ENCODE peak calls at places on chromosomes 1 and 21, in seven cellular contexts. One of them, this sample, is unnamed. For H3K79me1, the result is how much of the 10 kb centered on the place peaks cover.

GRCh38 chr1:186577633-186578032 is 102.6 kb downstream of the PTGS2 start:
- DNase-seq in mesenchymal stem cell: no peak
- DNase-seq in mesendoderm: no peak
- DNase-seq in IMR-90: no peak
- DNase-seq in H9: no peak
- DNase-seq in H1: no peak
- DNase-seq in trophoblast cell: no peak
- DNase-seq in this sample: no peak

GRCh38 chr1:244353572-244354091 is 98.1 kb downstream of the ADSS2 start:
- DNase-seq in H9: peak
- DNase-seq in mesendoderm: peak
- DNase-seq in trophoblast cell: peak
- DNase-seq in mesenchymal stem cell: peak
- DNase-seq in IMR-90: peak
- DNase-seq in H1: no peak
- DNase-seq in this sample: no peak

GRCh38 chr21:31909772-31910470 is 37.1 kb downstream of the HUNK start:
- DNase-seq in mesenchymal stem cell: no peak
- DNase-seq in IMR-90: no peak
- DNase-seq in H9: no peak
- DNase-seq in mesendoderm: peak
- DNase-seq in trophoblast cell: no peak
- DNase-seq in H1: no peak
- DNase-seq in this sample: no peak

GRCh38 chr1:198638894-198639319 is at the start of gene PTPRC:
- DNase-seq in H9: no peak
- DNase-seq in mesenchymal stem cell: no peak
- DNase-seq in IMR-90: no peak
- DNase-seq in trophoblast cell: no peak
- DNase-seq in H1: no peak
- DNase-seq in mesendoderm: no peak
- DNase-seq in this sample: no peak

GRCh38 chr1:162310337-162310736 is 66.3 kb downstream of the SPATA46 start:
- DNase-seq in IMR-90: peak
- DNase-seq in mesendoderm: no peak
- DNase-seq in H1: no peak
- DNase-seq in trophoblast cell: no peak
- DNase-seq in mesenchymal stem cell: no peak
- DNase-seq in H9: no peak
- DNase-seq in this sample: no peak

GRCh38 chr1:226625832-226626576 is 77.4 kb downstream of the STUM start:
- DNase-seq in H9: no peak
- DNase-seq in H1: no peak
- DNase-seq in IMR-90: no peak
- DNase-seq in mesenchymal stem cell: no peak
- DNase-seq in trophoblast cell: no peak
- DNase-seq in mesendoderm: no peak
- DNase-seq in this sample: no peak

GRCh38 chr1:32455958-32456357 is 8.9 kb upstream of the ZBTB8B start:
- DNase-seq in H1: no peak
- DNase-seq in mesenchymal stem cell: no peak
- DNase-seq in IMR-90: no peak
- DNase-seq in trophoblast cell: no peak
- DNase-seq in H9: no peak
- DNase-seq in mesendoderm: no peak
- DNase-seq in this sample: no peak

GRCh38 chr1:231274119-231274825 is 33.3 kb downstream of the GNPAT start:
- DNase-seq in H9: no peak
- DNase-seq in trophoblast cell: peak
- DNase-seq in mesenchymal stem cell: no peak
- DNase-seq in IMR-90: no peak
- DNase-seq in mesendoderm: no peak
- DNase-seq in H1: no peak
- DNase-seq in this sample: no peak

GRCh38 chr1:14090062-14090461 is 390.1 kb downstream of the PRDM2 start:
- DNase-seq in IMR-90: no peak
- DNase-seq in mesenchymal stem cell: peak
- DNase-seq in mesendoderm: no peak
- DNase-seq in H1: no peak
- DNase-seq in trophoblast cell: no peak
- DNase-seq in H9: no peak
- DNase-seq in this sample: no peak

GRCh38 chr1:54008876-54009275 is 9.1 kb downstream of the LDLRAD1 start:
- DNase-seq in mesenchymal stem cell: no peak
- DNase-seq in H9: no peak
- DNase-seq in H1: peak
- DNase-seq in IMR-90: no peak
- DNase-seq in mesendoderm: no peak
- DNase-seq in trophoblast cell: no peak
- DNase-seq in this sample: no peak

GRCh38 chr1:187626056-187626455 is 797.3 kb downstream of the PLA2G4A start:
- DNase-seq in IMR-90: peak
- DNase-seq in H1: no peak
- DNase-seq in mesenchymal stem cell: no peak
- DNase-seq in trophoblast cell: no peak
- DNase-seq in mesendoderm: no peak
- DNase-seq in H9: no peak
- DNase-seq in this sample: no peak

GRCh38 chr1:174114788-174115448 is 44.4 kb upstream of the RABGAP1L start:
- DNase-seq in IMR-90: peak
- DNase-seq in H1: peak
- DNase-seq in trophoblast cell: peak
- DNase-seq in mesendoderm: peak
- DNase-seq in H9: peak
- DNase-seq in mesenchymal stem cell: peak
- DNase-seq in this sample: peak

GRCh38 chr1:156912861-156913808 is 7.3 kb upstream of the LRRC71 start:
- DNase-seq in mesenchymal stem cell: no peak
- DNase-seq in IMR-90: no peak
- DNase-seq in H1: peak
- DNase-seq in mesendoderm: peak
- DNase-seq in trophoblast cell: no peak
- DNase-seq in H9: peak
- DNase-seq in this sample: no peak

GRCh38 chr1:24169286-24169685 is 17.8 kb downstream of the IFNLR1 start:
- DNase-seq in mesendoderm: no peak
- DNase-seq in H1: no peak
- DNase-seq in trophoblast cell: no peak
- DNase-seq in IMR-90: no peak
- DNase-seq in H9: no peak
- DNase-seq in mesenchymal stem cell: no peak
- DNase-seq in this sample: no peak

GRCh38 chr1:17148950-17149608 is 29.8 kb upstream of the PADI2 start:
- DNase-seq in mesendoderm: no peak
- DNase-seq in mesenchymal stem cell: no peak
- DNase-seq in trophoblast cell: no peak
- DNase-seq in IMR-90: no peak
- DNase-seq in H9: no peak
- DNase-seq in H1: no peak
- DNase-seq in this sample: no peak

GRCh38 chr1:75967719-75968118 is 35.5 kb upstream of the ASB17 start:
- DNase-seq in IMR-90: no peak
- DNase-seq in mesendoderm: no peak
- DNase-seq in mesenchymal stem cell: no peak
- DNase-seq in trophoblast cell: no peak
- DNase-seq in H9: no peak
- DNase-seq in H1: no peak
- DNase-seq in this sample: no peak

GRCh38 chr1:40796939-40797667 is 13.5 kb downstream of the KCNQ4 start:
- DNase-seq in mesendoderm: no peak
- DNase-seq in H1: no peak
- DNase-seq in IMR-90: no peak
- DNase-seq in trophoblast cell: no peak
- DNase-seq in mesenchymal stem cell: no peak
- DNase-seq in H9: no peak
- DNase-seq in this sample: no peak

GRCh38 chr1:222618880-222619321 is 1.0 kb downstream of the MIA3 start:
- DNase-seq in H1: peak
- DNase-seq in mesenchymal stem cell: peak
- DNase-seq in H9: peak
- DNase-seq in IMR-90: peak
- DNase-seq in trophoblast cell: no peak
- DNase-seq in mesendoderm: peak
- DNase-seq in this sample: peak

GRCh38 chr21:36917487-36918158 is 48.8 kb downstream of the HLCS start:
- DNase-seq in H1: peak
- DNase-seq in mesenchymal stem cell: peak
- DNase-seq in IMR-90: peak
- DNase-seq in trophoblast cell: peak
- DNase-seq in H9: peak
- DNase-seq in mesendoderm: peak
- DNase-seq in this sample: peak

GRCh38 chr1:63967901-63968300 is 194.1 kb downstream of the ROR1 start:
- DNase-seq in mesendoderm: no peak
- DNase-seq in mesenchymal stem cell: no peak
- DNase-seq in IMR-90: peak
- DNase-seq in H1: no peak
- DNase-seq in trophoblast cell: no peak
- DNase-seq in H9: no peak
- DNase-seq in this sample: no peak

GRCh38 chr1:63969461-63969893 is 195.7 kb downstream of the ROR1 start:
- DNase-seq in H1: no peak
- DNase-seq in trophoblast cell: no peak
- DNase-seq in H9: no peak
- DNase-seq in mesenchymal stem cell: no peak
- DNase-seq in IMR-90: peak
- DNase-seq in mesendoderm: no peak
- DNase-seq in this sample: no peak

GRCh38 chr1:63971557-63971956 is 197.7 kb downstream of the ROR1 start:
- DNase-seq in H9: no peak
- DNase-seq in IMR-90: no peak
- DNase-seq in H1: no peak
- DNase-seq in mesenchymal stem cell: no peak
- DNase-seq in mesendoderm: no peak
- DNase-seq in trophoblast cell: no peak
- DNase-seq in this sample: no peak

GRCh38 chr1:63968663-63969460 is 195.0 kb downstream of the ROR1 start:
- DNase-seq in trophoblast cell: no peak
- DNase-seq in mesenchymal stem cell: peak
- DNase-seq in H9: no peak
- DNase-seq in IMR-90: peak
- DNase-seq in H1: no peak
- DNase-seq in mesendoderm: no peak
- DNase-seq in this sample: no peak

DNA sequence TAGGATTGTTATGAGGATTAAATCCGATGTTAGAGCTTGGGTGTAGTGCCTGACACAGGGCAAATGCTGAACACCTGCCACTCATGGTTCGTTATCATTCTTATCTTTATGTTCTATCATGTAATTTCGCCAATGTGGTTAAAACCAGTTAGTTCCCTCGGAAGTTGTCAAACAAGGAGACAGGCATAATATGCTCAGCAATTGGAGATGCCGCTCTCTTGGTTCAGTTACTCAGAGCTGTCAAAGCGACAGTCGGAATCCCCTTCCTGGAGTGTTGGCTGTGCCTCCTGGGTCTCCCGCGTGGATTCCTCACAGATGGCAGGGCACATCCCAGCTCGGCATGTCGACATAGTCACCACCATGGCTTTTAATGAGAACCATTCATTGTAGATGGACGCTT is 192.2 kb downstream of the ROR1 start:
- DNase-seq in H1: no peak
- DNase-seq in trophoblast cell: no peak
- DNase-seq in H9: no peak
- DNase-seq in mesendoderm: no peak
- DNase-seq in mesenchymal stem cell: no peak
- DNase-seq in IMR-90: no peak
- DNase-seq in this sample: no peak
- H3K79me1 ChIP-seq in H1: under half
- H3K79me1 ChIP-seq in trophoblast cell: under half
- H3K79me1 ChIP-seq in H9: under half
- H3K79me1 ChIP-seq in mesendoderm: under half
- H3K79me1 ChIP-seq in mesenchymal stem cell: under half
- H3K79me1 ChIP-seq in IMR-90: under half
- H3K79me1 ChIP-seq in this sample: under half

DNA sequence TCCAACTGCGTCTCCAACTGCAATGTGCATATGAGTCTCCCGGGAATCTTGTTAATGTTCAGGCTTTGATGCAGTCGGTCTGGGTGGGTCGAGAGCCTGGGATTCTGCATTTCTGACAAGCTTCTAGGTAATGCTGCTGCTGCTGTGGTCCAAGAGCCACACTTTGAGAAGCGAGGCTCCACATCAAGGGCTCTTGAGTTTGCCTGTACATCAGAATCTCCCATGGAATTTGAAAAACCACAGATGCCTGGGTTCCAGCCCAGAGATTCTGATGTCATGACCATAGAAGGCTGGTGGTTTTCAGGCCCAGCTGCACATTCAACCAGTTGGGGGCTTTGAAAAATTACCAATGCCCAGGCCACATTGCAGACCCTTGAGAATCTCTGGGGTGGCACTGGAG is 93.9 kb upstream of the TARDBP start:
- DNase-seq in trophoblast cell: no peak
- DNase-seq in H1: no peak
- DNase-seq in mesenchymal stem cell: no peak
- DNase-seq in H9: no peak
- DNase-seq in IMR-90: peak
- DNase-seq in mesendoderm: no peak
- DNase-seq in this sample: no peak
- H3K79me1 ChIP-seq in trophoblast cell: under half
- H3K79me1 ChIP-seq in H1: under half
- H3K79me1 ChIP-seq in mesenchymal stem cell: under half
- H3K79me1 ChIP-seq in H9: under half
- H3K79me1 ChIP-seq in IMR-90: under half
- H3K79me1 ChIP-seq in mesendoderm: under half
- H3K79me1 ChIP-seq in this sample: under half

GRCh38 chr1:183147735-183148134 is 38.3 kb upstream of the LAMC2 start:
- DNase-seq in H1: no peak
- DNase-seq in IMR-90: no peak
- DNase-seq in H9: no peak
- DNase-seq in mesenchymal stem cell: no peak
- DNase-seq in trophoblast cell: no peak
- DNase-seq in mesendoderm: peak
- DNase-seq in this sample: no peak

GRCh38 chr1:183148599-183148998 is 37.5 kb upstream of the LAMC2 start:
- DNase-seq in H9: no peak
- DNase-seq in mesendoderm: no peak
- DNase-seq in trophoblast cell: no peak
- DNase-seq in mesenchymal stem cell: peak
- DNase-seq in H1: no peak
- DNase-seq in IMR-90: peak
- DNase-seq in this sample: no peak

GRCh38 chr1:183149273-183149672 is 36.8 kb upstream of the LAMC2 start:
- DNase-seq in trophoblast cell: no peak
- DNase-seq in mesenchymal stem cell: no peak
- DNase-seq in IMR-90: no peak
- DNase-seq in H1: no peak
- DNase-seq in mesendoderm: no peak
- DNase-seq in H9: no peak
- DNase-seq in this sample: no peak

GRCh38 chr1:183152216-183152615 is 33.8 kb upstream of the LAMC2 start:
- DNase-seq in trophoblast cell: no peak
- DNase-seq in H1: no peak
- DNase-seq in H9: no peak
- DNase-seq in mesendoderm: no peak
- DNase-seq in IMR-90: no peak
- DNase-seq in mesenchymal stem cell: no peak
- DNase-seq in this sample: no peak

GRCh38 chr1:183150445-183150844 is 35.6 kb upstream of the LAMC2 start:
- DNase-seq in IMR-90: no peak
- DNase-seq in mesendoderm: no peak
- DNase-seq in mesenchymal stem cell: no peak
- DNase-seq in trophoblast cell: no peak
- DNase-seq in H1: no peak
- DNase-seq in H9: no peak
- DNase-seq in this sample: no peak
- H3K79me1 ChIP-seq in IMR-90: under half
- H3K79me1 ChIP-seq in mesendoderm: under half
- H3K79me1 ChIP-seq in mesenchymal stem cell: under half
- H3K79me1 ChIP-seq in trophoblast cell: under half
- H3K79me1 ChIP-seq in H1: under half
- H3K79me1 ChIP-seq in H9: under half
- H3K79me1 ChIP-seq in this sample: under half

GRCh38 chr1:45911634-45912033 is 108.2 kb downstream of the MAST2 start:
- DNase-seq in mesendoderm: no peak
- DNase-seq in trophoblast cell: no peak
- DNase-seq in H9: no peak
- DNase-seq in IMR-90: no peak
- DNase-seq in H1: no peak
- DNase-seq in mesenchymal stem cell: no peak
- DNase-seq in this sample: no peak
- H3K79me1 ChIP-seq in mesendoderm: under half
- H3K79me1 ChIP-seq in trophoblast cell: under half
- H3K79me1 ChIP-seq in H9: under half
- H3K79me1 ChIP-seq in IMR-90: under half
- H3K79me1 ChIP-seq in H1: under half
- H3K79me1 ChIP-seq in mesenchymal stem cell: under half
- H3K79me1 ChIP-seq in this sample: under half